ENCODE peak calls at places on chromosomes 4 and X, in four cellular contexts. One of them, this sample, is unnamed.
A peak's percentile ranks its signal among the peaks of the same experiment; 100 is the strongest.

GRCh38 chr4:26252349-26252748 is 68.5 kb upstream of the RBPJ start:
- DNase-seq in K562: no peak
- DNase-seq in endothelial cell of umbilical vein: no peak
- DNase-seq in H1: no peak
- DNase-seq in this sample: peak; percentile 78

GRCh38 chrX:72620550-72621145 is 48.0 kb upstream of the HDAC8 start:
- DNase-seq in K562: peak; percentile 67
- DNase-seq in H1: no peak
- DNase-seq in endothelial cell of umbilical vein: peak; percentile 90
- DNase-seq in this sample: peak; percentile 2

GRCh38 chr4:98341309-98341708 is 80.1 kb downstream of the RAP1GDS1 start:
- DNase-seq in H1: no peak
- DNase-seq in K562: no peak
- DNase-seq in endothelial cell of umbilical vein: no peak
- DNase-seq in this sample: no peak

GRCh38 chr4:118076958-118077766 is 42.9 kb downstream of the NDST3 start:
- DNase-seq in H1: peak; percentile 67
- DNase-seq in K562: peak; percentile 6
- DNase-seq in endothelial cell of umbilical vein: peak; percentile 24
- DNase-seq in this sample: peak; percentile 31

GRCh38 chrX:150316564-150316963 is 46.6 kb upstream of the MAMLD1 start:
- DNase-seq in H1: no peak
- DNase-seq in K562: no peak
- DNase-seq in endothelial cell of umbilical vein: no peak
- DNase-seq in this sample: no peak

GRCh38 chr4:186012071-186012470 is 56.9 kb upstream of the TLR3 start:
- DNase-seq in endothelial cell of umbilical vein: no peak
- DNase-seq in K562: no peak
- DNase-seq in H1: peak; percentile 23
- DNase-seq in this sample: no peak

GRCh38 chrX:154603438-154604430 is 15.3 kb downstream of the CTAG1B start:
- DNase-seq in H1: no peak
- DNase-seq in endothelial cell of umbilical vein: peak; percentile 24
- DNase-seq in K562: no peak
- DNase-seq in this sample: no peak

GRCh38 chrX:150696264-150696789 is 3.1 kb downstream of the MTMR1 start:
- DNase-seq in endothelial cell of umbilical vein: no peak
- DNase-seq in H1: no peak
- DNase-seq in K562: no peak
- DNase-seq in this sample: no peak

GRCh38 chr4:43325220-43325967 is 432.9 kb downstream of the GRXCR1 start:
- DNase-seq in endothelial cell of umbilical vein: no peak
- DNase-seq in H1: no peak
- DNase-seq in K562: no peak
- DNase-seq in this sample: no peak

GRCh38 chr4:145773581-145774234 is 93.8 kb downstream of the C4orf51 start:
- DNase-seq in endothelial cell of umbilical vein: no peak
- DNase-seq in H1: no peak
- DNase-seq in K562: no peak
- DNase-seq in this sample: no peak

GRCh38 chrX:40099046-40099968 is 1.5 kb upstream of the BCOR start:
- DNase-seq in K562: peak; percentile 81
- DNase-seq in H1: peak; percentile 63
- DNase-seq in endothelial cell of umbilical vein: no peak
- DNase-seq in this sample: no peak

GRCh38 chr4:7892212-7893019 is 47.2 kb downstream of the AFAP1 start:
- DNase-seq in K562: no peak
- DNase-seq in H1: no peak
- DNase-seq in endothelial cell of umbilical vein: no peak
- DNase-seq in this sample: no peak

GRCh38 chrX:41981481-41982013 is 58.2 kb upstream of the CASK start:
- DNase-seq in K562: peak; percentile 3
- DNase-seq in H1: no peak
- DNase-seq in endothelial cell of umbilical vein: no peak
- DNase-seq in this sample: no peak

GRCh38 chrX:53324803-53325202 is 43.4 kb upstream of the IQSEC2 start:
- DNase-seq in H1: no peak
- DNase-seq in endothelial cell of umbilical vein: no peak
- DNase-seq in K562: no peak
- DNase-seq in this sample: no peak

GRCh38 chr4:188714907-188715306 is 575.7 kb downstream of the TRIML1 start:
- DNase-seq in K562: no peak
- DNase-seq in endothelial cell of umbilical vein: no peak
- DNase-seq in H1: no peak
- DNase-seq in this sample: no peak

GRCh38 chrX:38991656-38992558 is 190.6 kb downstream of the MID1IP1 start:
- DNase-seq in H1: no peak
- DNase-seq in endothelial cell of umbilical vein: no peak
- DNase-seq in K562: no peak
- DNase-seq in this sample: no peak

GRCh38 chr4:160347197-160347596 is 1244.3 kb downstream of the RAPGEF2 start:
- DNase-seq in H1: no peak
- DNase-seq in K562: no peak
- DNase-seq in endothelial cell of umbilical vein: no peak
- DNase-seq in this sample: no peak

GRCh38 chr4:111639876-111640275 is 505.4 kb upstream of the FAM241A start:
- DNase-seq in endothelial cell of umbilical vein: peak; percentile 10
- DNase-seq in K562: no peak
- DNase-seq in H1: no peak
- DNase-seq in this sample: no peak

DNA sequence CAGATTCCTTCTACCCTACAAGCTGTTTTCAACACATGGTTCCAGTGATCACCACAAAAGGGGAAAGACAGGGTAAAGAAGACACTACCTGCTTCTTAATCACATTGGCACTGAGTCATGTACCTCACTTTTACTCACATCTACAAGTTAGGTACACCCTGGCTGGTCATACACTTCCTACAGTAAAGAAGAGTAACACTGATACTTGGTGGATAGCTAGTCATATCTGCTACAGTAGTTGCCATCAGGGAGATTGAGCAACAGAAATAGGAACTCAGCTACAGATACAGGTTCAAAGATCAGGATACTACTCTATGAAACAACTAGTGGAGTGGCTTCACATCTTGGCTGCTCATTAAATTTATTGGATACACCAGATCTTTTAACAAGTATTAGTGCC is 105.4 kb upstream of the DIAPH2 start:
- DNase-seq in H1: no peak
- DNase-seq in endothelial cell of umbilical vein: no peak
- DNase-seq in K562: no peak
- DNase-seq in this sample: no peak
- H3K9ac ChIP-seq in H1: no peak overlapping the region
- H3K9ac ChIP-seq in endothelial cell of umbilical vein: no peak overlapping the region
- H3K9ac ChIP-seq in K562: no peak overlapping the region
- H3K9ac ChIP-seq in this sample: no peak overlapping the region

GRCh38 chr4:37685726-37686372 is 327 bp downstream of the RELL1 start:
- DNase-seq in endothelial cell of umbilical vein: peak; percentile 44
- DNase-seq in K562: peak; percentile 39
- DNase-seq in H1: no peak
- DNase-seq in this sample: no peak
- TF ChIP-seq JUN in endothelial cell of umbilical vein: no peak
- TF ChIP-seq JUN in K562: no peak
- TF ChIP-seq JUN in H1: no peak
- TF ChIP-seq JUN in this sample: no peak

DNA sequence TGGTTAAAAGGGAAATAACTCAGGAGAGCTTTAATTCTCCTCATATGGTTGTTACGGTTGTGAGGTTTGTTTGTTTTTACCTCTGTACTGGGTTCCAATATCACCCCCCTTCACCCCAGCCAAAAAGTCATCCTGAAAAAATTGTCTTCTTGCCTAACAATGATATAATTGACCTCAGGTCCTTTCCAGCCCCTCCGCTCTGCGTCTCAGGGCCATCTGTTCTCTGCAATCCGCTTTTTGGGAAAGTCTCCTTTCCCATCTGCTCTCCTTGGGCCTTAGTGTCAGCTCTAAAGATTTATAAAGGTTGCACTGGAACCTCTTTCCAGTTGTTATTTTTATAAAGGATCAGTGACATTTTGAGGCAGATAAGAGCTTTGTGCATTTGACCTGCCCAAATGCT is 33.9 kb downstream of the DLG3 start:
- DNase-seq in K562: no peak
- DNase-seq in H1: no peak
- DNase-seq in endothelial cell of umbilical vein: no peak
- DNase-seq in this sample: no peak
- H3K9ac ChIP-seq in K562: no peak overlapping the region
- H3K9ac ChIP-seq in H1: no peak overlapping the region
- H3K9ac ChIP-seq in endothelial cell of umbilical vein: no peak overlapping the region
- H3K9ac ChIP-seq in this sample: no peak overlapping the region

GRCh38 chrX:47097018-47097417 is 18.8 kb downstream of the RGN start:
- DNase-seq in H1: no peak
- DNase-seq in endothelial cell of umbilical vein: no peak
- DNase-seq in K562: no peak
- DNase-seq in this sample: no peak

GRCh38 chrX:47098746-47099145 is 20.5 kb downstream of the RGN start:
- DNase-seq in endothelial cell of umbilical vein: no peak
- DNase-seq in K562: no peak
- DNase-seq in H1: no peak
- DNase-seq in this sample: no peak

DNA sequence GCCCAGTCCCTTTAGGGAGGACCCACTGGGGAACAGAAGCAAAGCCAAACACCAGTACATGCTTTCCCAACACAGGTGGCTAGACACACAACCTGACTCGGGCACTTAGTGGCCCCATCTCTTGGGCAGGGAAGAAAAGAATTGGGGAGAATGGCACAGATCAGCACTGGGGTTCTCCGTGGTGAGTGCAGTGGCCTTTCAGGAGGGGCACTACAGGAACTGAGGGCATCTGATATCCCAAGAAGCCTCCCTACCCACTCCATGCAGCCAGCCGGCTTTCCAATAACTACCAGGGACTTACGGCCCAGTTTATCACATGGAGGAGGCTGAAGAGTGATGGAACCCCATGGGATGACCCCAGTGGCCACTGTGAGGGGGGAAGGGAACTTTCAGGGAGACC is 23.0 kb downstream of the RGN start:
- DNase-seq in H1: no peak
- DNase-seq in endothelial cell of umbilical vein: no peak
- DNase-seq in K562: no peak
- DNase-seq in this sample: no peak
- TF ChIP-seq JUN in H1: no peak
- TF ChIP-seq JUN in endothelial cell of umbilical vein: no peak
- TF ChIP-seq JUN in K562: no peak
- TF ChIP-seq JUN in this sample: no peak